ENCODE peak calls at places on chromosomes 2 and 18, in seven cellular contexts. E is tibial nerve, V is HepG2, N is A549, J is right lobe of liver, D is Peyer's patch, C is heart left ventricle. I is an unnamed sample.
A peak's percentile ranks its signal among the peaks of the same experiment; 100 is the strongest.

GRCh38 chr2:100941646-100942240 is 60.3 kb upstream of the RPL31 start:
- DNase-seq in E (no peak), V (no peak), N (no peak), J (no peak), D (no peak), C (no peak), I (no peak)

GRCh38 chr2:20657522-20658235 is 6.8 kb upstream of the HS1BP3 start:
- DNase-seq in E (no peak), V (no peak), N (no peak), J (no peak), D (peak; percentile 11), C (no peak), I (no peak)

GRCh38 chr2:212157011-212157410 is 381.6 kb downstream of the ERBB4 start:
- DNase-seq in E (no peak), V (no peak), N (no peak), J (no peak), D (no peak), C (no peak), I (no peak)

GRCh38 chr18:58241877-58242276 is 197.9 kb downstream of the NEDD4L start:
- DNase-seq in E (no peak), V (no peak), N (no peak), J (no peak), D (no peak), C (no peak), I (no peak)

GRCh38 chr2:105052773-105053172 is 14.9 kb downstream of the MRPS9 start:
- DNase-seq in E (no peak), V (peak; percentile 74), N (peak; percentile 14), J (peak; percentile 70), D (peak; percentile 53), C (peak; percentile 41), I (no peak)

GRCh38 chr2:191678437-191679110 is 638 bp downstream of the NABP1 start:
- DNase-seq in E (peak; percentile 47), V (peak; percentile 36), N (peak; percentile 61), J (peak; percentile 79), D (peak; percentile 78), C (peak; percentile 57), I (peak; percentile 88)

GRCh38 chr2:227010433-227010832 is 153.6 kb downstream of the COL4A4 start:
- DNase-seq in E (no peak), V (no peak), N (no peak), J (no peak), D (no peak), C (no peak), I (no peak)

GRCh38 chr18:72086421-72086820 is 457.7 kb downstream of the CBLN2 start:
- DNase-seq in E (no peak), V (peak; percentile 24), N (peak; percentile 32), J (no peak), D (no peak), C (no peak), I (no peak)

GRCh38 chr2:231170058-231170457 is 28.4 kb upstream of the ARMC9 start:
- DNase-seq in E (no peak), V (no peak), N (no peak), J (no peak), D (no peak), C (no peak), I (no peak)

GRCh38 chr2:40367032-40367431 is 84.9 kb downstream of the SLC8A1 start:
- DNase-seq in E (no peak), V (no peak), N (no peak), J (no peak), D (no peak), C (no peak), I (no peak)

GRCh38 chr18:68267583-68267982 is 447.3 kb downstream of the TMX3 start:
- DNase-seq in E (no peak), V (no peak), N (no peak), J (no peak), D (no peak), C (no peak), I (no peak)

GRCh38 chr2:234204480-234204879 is 154.0 kb downstream of the SPP2 start:
- DNase-seq in E (no peak), V (no peak), N (peak; percentile 65), J (no peak), D (no peak), C (no peak), I (no peak)

GRCh38 chr2:39659765-39660611 is 5.7 kb upstream of the TMEM178A start:
- DNase-seq in E (no peak), V (no peak), N (no peak), J (no peak), D (no peak), C (no peak), I (no peak)

GRCh38 chr2:46042711-46043110 is 254.5 kb upstream of the EPAS1 start:
- DNase-seq in E (no peak), V (no peak), N (no peak), J (no peak), D (no peak), C (no peak), I (no peak)

GRCh38 chr2:96930351-96931015 is 55.9 kb downstream of the FAM178B start:
- DNase-seq in E (no peak), V (no peak), N (no peak), J (no peak), D (peak; percentile 7), C (no peak), I (no peak)

GRCh38 chr2:96952976-96953610 is 33.3 kb downstream of the FAM178B start:
- DNase-seq in E (peak; percentile 32), V (no peak), N (no peak), J (peak; percentile 47), D (peak; percentile 51), C (no peak), I (no peak)

GRCh38 chr2:204072443-204073324 is 136.1 kb downstream of the ICOS start:
- DNase-seq in E (no peak), V (peak; percentile 11), N (peak; percentile 16), J (no peak), D (peak; percentile 48), C (no peak), I (no peak)

DNA sequence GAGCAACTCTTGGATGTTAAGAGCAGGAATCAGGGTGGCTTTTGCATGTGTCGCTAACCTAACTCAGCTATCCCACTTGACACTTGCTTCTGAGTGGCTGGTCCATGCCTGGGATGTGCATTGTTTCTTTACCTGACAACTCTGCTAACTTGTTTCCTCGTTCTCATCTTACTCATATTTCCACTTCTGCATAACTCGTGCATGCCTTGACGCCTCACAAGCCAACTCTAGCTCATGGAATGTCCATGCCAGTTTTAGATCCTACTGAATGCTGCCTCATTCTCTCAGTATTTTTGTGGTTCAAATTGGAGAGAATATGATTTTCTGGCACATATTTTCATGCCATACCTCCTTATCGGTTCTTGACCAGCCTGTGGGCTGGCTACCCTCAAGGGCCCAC is 52.5 kb downstream of the CDCA7 start:
- DNase-seq in E (no peak), V (no peak), N (no peak), J (no peak), D (no peak), C (no peak), I (no peak)
- H3K27ac ChIP-seq in E (no peak overlapping the region), V (no peak overlapping the region), N (no peak overlapping the region), J (no peak overlapping the region), D (no peak overlapping the region), C (no peak overlapping the region), I (no peak overlapping the region)

GRCh38 chr18:75209129-75209951 is at the start of gene PTGR3:
- DNase-seq in E (peak; percentile 72), V (peak; percentile 86), N (peak; percentile 83), J (peak; percentile 91), D (peak; percentile 90), C (peak; percentile 93), I (peak; percentile 88)
- TF ChIP-seq POLR2A in E (no peak), V (peak; percentile 58), N (peak; percentile 30), J (peak; percentile 84), D (peak; percentile 46), C (peak; percentile 56), I (peak; percentile 65)

GRCh38 chr2:85419009-85419711 is 646 bp downstream of the SH2D6 start:
- DNase-seq in E (no peak), V (peak; percentile 74), N (no peak), J (no peak), D (no peak), C (no peak), I (peak; percentile 79)

GRCh38 chr2:85421706-85422457 is 3.4 kb downstream of the SH2D6 start:
- DNase-seq in E (no peak), V (no peak), N (no peak), J (no peak), D (no peak), C (no peak), I (no peak)

GRCh38 chr2:85414761-85415498 is 3.6 kb upstream of the SH2D6 start:
- DNase-seq in E (no peak), V (no peak), N (no peak), J (no peak), D (no peak), C (no peak), I (peak; percentile 53)

GRCh38 chr2:85420743-85421705 is 2.5 kb downstream of the SH2D6 start:
- DNase-seq in E (peak; percentile 81), V (peak; percentile 94), N (peak; percentile 98), J (peak; percentile 91), D (peak; percentile 92), C (peak; percentile 86), I (peak; percentile 94)

GRCh38 chr2:85418132-85419008 is at the start of gene SH2D6:
- DNase-seq in E (peak; percentile 76), V (peak; percentile 86), N (peak; percentile 93), J (peak; percentile 85), D (peak; percentile 92), C (peak; percentile 86), I (peak; percentile 96)
- H3K4me1 ChIP-seq in E (peaks cover 45% of the 10 kb centered on the region), V (peaks cover 79% of the 10 kb centered on the region), N (peaks cover 60% of the 10 kb centered on the region), J (peaks cover 54% of the 10 kb centered on the region), D (peaks cover 49% of the 10 kb centered on the region), C (peaks cover 40% of the 10 kb centered on the region), I (peaks cover 28% of the 10 kb centered on the region)

GRCh38 chr2:219462349-219462748 is 27.7 kb downstream of the SPEG start:
- DNase-seq in E (no peak), V (no peak), N (no peak), J (no peak), D (no peak), C (no peak), I (no peak)
- H3K27ac ChIP-seq in E (no peak overlapping the region), V (no peak overlapping the region), N (no peak overlapping the region), J (no peak overlapping the region), D (no peak overlapping the region), C (peak overlapping the region; percentile 99), I (no peak overlapping the region)

GRCh38 chr18:60872434-60872833 is 460.8 kb upstream of the CDH20 start:
- DNase-seq in E (no peak), V (no peak), N (no peak), J (no peak), D (no peak), C (no peak), I (no peak)
- TF ChIP-seq POLR2A in E (no peak), V (no peak), N (no peak), J (no peak), D (no peak), C (no peak), I (no peak)

I was measured in upper lobe of left lung.